ENCODE peak calls at places on chromosomes 12 and 14, in six cellular contexts. P is neural progenitor cell, O is left lobe of liver, Q is HEK293T, Z is NCI-H2081, W is heart right ventricle. I is an unnamed sample.

GRCh38 chr12:14988035-14988434 is 15.2 kb downstream of the PDE6H start:
- DNase-seq in P (no peak), O (no peak), Q (no peak), Z (no peak), W (no peak), I (no peak)

GRCh38 chr12:49489720-49490119 is 49.1 kb upstream of the KCNH3 start:
- DNase-seq in P (no peak), O (no peak), Q (no peak), Z (no peak), W (no peak), I (no peak)

GRCh38 chr14:38254565-38255407 is 1.1 kb downstream of the CLEC14A start:
- DNase-seq in P (peak), O (no peak), Q (no peak), Z (no peak), W (peak), I (no peak)

GRCh38 chr14:88515499-88516221 is 39.1 kb downstream of the PTPN21 start:
- DNase-seq in P (no peak), O (no peak), Q (no peak), Z (no peak), W (no peak), I (no peak)

GRCh38 chr12:55737581-55738112 is 5.3 kb upstream of the GDF11 start:
- DNase-seq in P (peak), O (no peak), Q (no peak), Z (no peak), W (no peak), I (no peak)

GRCh38 chr14:63988579-63988978 is 135.8 kb downstream of the SYNE2 start:
- DNase-seq in P (no peak), O (no peak), Q (no peak), Z (no peak), W (no peak), I (no peak)

GRCh38 chr14:56715938-56716337 is 94.3 kb downstream of the OTX2 start:
- DNase-seq in P (no peak), O (no peak), Q (peak), Z (peak), W (no peak), I (no peak)

GRCh38 chr12:91203610-91204009 is 21.0 kb upstream of the DCN start:
- DNase-seq in P (peak), O (no peak), Q (no peak), Z (no peak), W (no peak), I (no peak)

GRCh38 chr14:85566603-85567002 is 36.7 kb downstream of the FLRT2 start:
- DNase-seq in P (no peak), O (no peak), Q (no peak), Z (no peak), W (no peak), I (no peak)

GRCh38 chr14:64806202-64806861 is 73.4 kb downstream of the SPTB start:
- DNase-seq in P (no peak), O (no peak), Q (no peak), Z (no peak), W (no peak), I (no peak)

GRCh38 chr14:53528114-53528513 is 375.0 kb upstream of the DDHD1 start:
- DNase-seq in P (no peak), O (no peak), Q (no peak), Z (no peak), W (no peak), I (no peak)

GRCh38 chr12:53217049-53217929 is 10.2 kb upstream of the ITGB7 start:
- DNase-seq in P (peak), O (no peak), Q (no peak), Z (no peak), W (no peak), I (no peak)

GRCh38 chr14:21924479-21924878 is 250.9 kb upstream of the OR4E1 start:
- DNase-seq in P (peak), O (no peak), Q (no peak), Z (no peak), W (no peak), I (no peak)